ENCODE peak calls at places on chromosomes 13 and 19, in seven cellular contexts. D is AG10803, T is cardiac fibroblast, V is fibroblast of the aortic adventitia, F is HCT116, A is cardiac muscle cell, H is keratinocyte. Z is an unnamed sample.

GRCh38 chr13:102701331-102701730 is 6.5 kb upstream of the METTL21C start:
- DNase-seq in T (no peak), H (no peak), F (no peak), V (no peak), A (no peak), D (no peak), Z (no peak)

GRCh38 chr13:112619730-112620639 is 32.0 kb upstream of the TUBGCP3 start:
- DNase-seq in T (peak; percentile 20), D (peak; percentile 6), A (peak; percentile 86), H (no peak), V (peak; percentile 33), F (peak; percentile 38), Z (peak; percentile 14)

GRCh38 chr19:41862445-41862986 is 2.5 kb downstream of the RPS19 start:
- DNase-seq in H (no peak), A (no peak), D (no peak), V (no peak), F (no peak), T (no peak), Z (no peak)

GRCh38 chr13:46962286-46962941 is 65.6 kb upstream of the HTR2A start:
- DNase-seq in D (peak; percentile 42), V (peak; percentile 35), F (no peak), H (no peak), A (peak; percentile 32), T (peak; percentile 10), Z (no peak)

GRCh38 chr19:12453495-12453894 is 12.7 kb upstream of the ZNF443 start:
- DNase-seq in D (no peak), T (no peak), V (no peak), F (no peak), H (no peak), A (no peak), Z (no peak)

GRCh38 chr13:114145256-114145655 is 12.8 kb upstream of the RASA3 start:
- DNase-seq in D (no peak), F (no peak), V (no peak), A (no peak), H (no peak), T (no peak), Z (no peak)

GRCh38 chr13:80979035-80979641 is 638.2 kb upstream of the SPRY2 start:
- DNase-seq in D (peak; percentile 62), V (peak; percentile 80), H (peak; percentile 11), F (peak; percentile 46), T (peak; percentile 85), A (peak; percentile 71), Z (peak; percentile 59)

GRCh38 chr13:75368167-75368566 is 113.8 kb downstream of the TBC1D4 start:
- DNase-seq in A (no peak), F (peak; percentile 38), H (no peak), D (peak; percentile 80), T (peak; percentile 92), V (peak; percentile 99), Z (peak; percentile 70)

GRCh38 chr13:91647361-91647970 is 249.0 kb downstream of the GPC5 start:
- DNase-seq in A (no peak), H (no peak), F (no peak), T (peak; percentile 59), V (peak; percentile 60), D (no peak), Z (no peak)

GRCh38 chr19:19559942-19560341 is 21.9 kb downstream of the CILP2 start:
- DNase-seq in D (no peak), V (no peak), H (no peak), A (no peak), F (no peak), T (no peak), Z (no peak)

GRCh38 chr13:83215627-83216026 is 666.6 kb downstream of the SLITRK1 start:
- DNase-seq in F (no peak), D (peak; percentile 76), A (no peak), H (no peak), V (peak; percentile 82), T (peak; percentile 79), Z (peak; percentile 18)

GRCh38 chr19:11201791-11202190 is 4.4 kb upstream of the KANK2 start:
- DNase-seq in A (no peak), H (no peak), V (no peak), D (no peak), T (no peak), F (no peak), Z (no peak)

GRCh38 chr19:55424518-55424917 is 16.9 kb upstream of the UBE2S start:
- DNase-seq in D (no peak), F (no peak), H (no peak), T (no peak), V (no peak), A (no peak), Z (no peak)

GRCh38 chr19:13234518-13234917 is 84.3 kb downstream of the IER2 start:
- DNase-seq in D (peak; percentile 24), A (peak; percentile 44), T (peak; percentile 12), V (peak; percentile 31), H (no peak), F (peak; percentile 33), Z (peak; percentile 56)

GRCh38 chr13:98089826-98090225 is 53.1 kb upstream of the FARP1 start:
- DNase-seq in V (peak; percentile 50), H (no peak), F (no peak), A (no peak), D (peak; percentile 59), T (no peak), Z (no peak)

GRCh38 chr19:18587561-18587960 is 1.0 kb upstream of the REX1BD start:
- DNase-seq in H (no peak), V (no peak), D (no peak), F (no peak), T (no peak), A (no peak), Z (no peak)

GRCh38 chr13:111657013-111657412 is 336.6 kb downstream of the TEX29 start:
- DNase-seq in A (no peak), V (no peak), F (no peak), H (no peak), D (no peak), T (no peak), Z (no peak)

GRCh38 chr13:114112826-114113322 is 19.5 kb downstream of the RASA3 start:
- DNase-seq in H (no peak), V (no peak), D (no peak), A (no peak), T (no peak), F (no peak), Z (no peak)

GRCh38 chr13:110638253-110638652 is 22.9 kb downstream of the NAXD start:
- DNase-seq in T (no peak), A (no peak), D (no peak), H (no peak), V (no peak), F (no peak), Z (no peak)

GRCh38 chr13:55534306-55534705 is 1606.4 kb upstream of the PRR20A start:
- DNase-seq in V (no peak), A (no peak), F (no peak), D (no peak), T (no peak), H (no peak), Z (no peak)

GRCh38 chr13:99178636-99179035 is 22.0 kb upstream of the UBAC2 start:
- DNase-seq in F (no peak), T (peak; percentile 15), H (no peak), D (peak; percentile 43), V (no peak), A (no peak), Z (peak; percentile 41)

GRCh38 chr19:6743714-6744380 is 4.4 kb downstream of the TRIP10 start:
- DNase-seq in H (no peak), D (no peak), A (no peak), V (no peak), T (no peak), F (no peak), Z (peak; percentile 34)
- H3K4me3 ChIP-seq in H (no peak overlapping the region), D (peak overlapping the region; percentile 16), A (no peak overlapping the region), V (peak overlapping the region; percentile 15), T (no peak overlapping the region), F (peak overlapping the region; percentile 13), Z (peak overlapping the region; percentile 27)

GRCh38 chr19:33998302-33998701 is 174.0 kb upstream of the LSM14A start:
- DNase-seq in D (no peak), H (no peak), A (no peak), F (no peak), V (no peak), T (no peak), Z (no peak)

GRCh38 chr19:33998739-33999345 is 173.5 kb upstream of the LSM14A start:
- DNase-seq in F (no peak), A (no peak), V (peak; percentile 23), D (peak; percentile 4), H (no peak), T (peak; percentile 29), Z (peak; percentile 8)

GRCh38 chr19:33997690-33998089 is 174.6 kb upstream of the LSM14A start:
- DNase-seq in V (peak; percentile 3), D (no peak), F (no peak), A (no peak), H (no peak), T (no peak), Z (no peak)
- TF ChIP-seq CTCF in V (peak; percentile 10), D (peak; percentile 28), F (peak; percentile 13), A (peak; percentile 14), H (no peak), T (no peak), Z (peak; percentile 4)

DNA sequence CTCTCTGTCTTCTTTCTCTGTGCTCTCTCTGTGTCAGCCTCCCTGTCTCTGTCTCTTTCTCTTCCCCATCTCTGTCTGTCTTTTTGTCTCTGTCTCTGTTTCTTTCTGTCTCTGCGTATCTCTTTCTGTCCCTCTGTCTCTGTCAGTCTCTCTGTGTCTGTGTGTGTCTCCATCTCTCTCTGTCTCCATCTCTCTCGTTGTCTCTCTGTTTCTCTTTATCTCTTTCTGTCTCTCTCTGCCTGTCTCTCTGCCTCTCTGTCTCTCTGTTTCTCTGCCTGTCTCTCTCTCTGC is 15.6 kb upstream of the TCF3 start:
- DNase-seq in A (no peak), D (no peak), F (no peak), H (no peak), T (no peak), V (no peak), Z (no peak)
- H3K4me3 ChIP-seq in A (no peak overlapping the region), D (no peak overlapping the region), F (no peak overlapping the region), H (no peak overlapping the region), T (no peak overlapping the region), V (no peak overlapping the region), Z (no peak overlapping the region)

GRCh38 chr13:38862443-38862842 is 128.2 kb downstream of the STOML3 start:
- DNase-seq in V (no peak), T (no peak), A (no peak), F (no peak), D (no peak), H (no peak), Z (no peak)
- TF ChIP-seq CTCF in V (no peak), T (no peak), A (no peak), F (no peak), D (no peak), H (no peak), Z (no peak)

DNA sequence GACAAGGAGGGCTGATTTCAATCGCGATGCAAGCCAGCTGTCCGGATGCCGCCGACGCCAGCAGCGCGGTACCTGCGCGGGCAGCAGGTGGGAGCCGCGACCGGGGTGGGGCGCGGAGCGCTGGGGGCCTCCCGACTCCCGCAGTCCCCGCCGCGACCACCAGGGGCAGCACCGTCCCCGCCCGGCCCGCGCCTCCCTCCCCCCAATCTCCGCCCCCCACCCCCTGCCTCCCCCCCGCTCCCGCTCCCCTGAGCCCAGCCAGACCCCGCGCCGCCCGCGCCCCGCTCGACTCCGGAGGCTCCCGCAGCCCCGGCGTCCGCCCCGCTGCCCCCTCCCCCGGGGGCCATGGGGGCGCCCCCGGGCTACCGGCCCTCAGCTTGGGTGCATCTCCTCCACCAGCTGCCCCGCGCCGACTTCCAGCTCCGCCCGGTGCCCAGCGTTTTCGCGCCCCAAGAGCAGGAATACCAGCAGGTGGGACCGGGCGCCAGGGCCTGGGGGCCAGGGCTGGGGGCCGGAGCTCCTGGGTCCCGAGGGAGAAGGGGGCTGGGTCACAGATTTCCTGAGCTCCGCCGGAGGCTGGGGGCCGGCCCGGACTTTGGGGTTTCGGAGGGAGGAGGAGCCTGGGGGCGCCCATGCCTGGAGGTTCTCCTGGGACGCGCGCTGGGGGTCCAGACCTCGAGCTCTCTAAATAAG is at the start of gene TTYH1:
- DNase-seq in F (no peak), A (no peak), V (no peak), H (no peak), T (no peak), D (no peak), Z (no peak)
- H3K4me3 ChIP-seq in F (no peak within 1 kb of the TSS), A (peak within 1 kb of the TSS; percentile 22), V (no peak within 1 kb of the TSS), H (no peak within 1 kb of the TSS), T (no peak within 1 kb of the TSS), D (no peak within 1 kb of the TSS), Z (no peak within 1 kb of the TSS)

Z was measured in fibroblast of villous mesenchyme.